ENCODE peak calls at places on chromosomes 13 and 19, in seven cellular contexts. R is lower leg skin; N is effector memory CD8-positive, alpha-beta T cell; H is AG09319; J is Karpas-422; K is activated naive CD4-positive, alpha-beta T cell treated with anti-CD3 and anti-CD28 coated beads, Interleukin-2, amount 50 U/mL, for 16 hours; D is stimulated activated CD4-positive, alpha-beta T cell treated with anti-CD3 and anti-CD28 coated beads, Interleukin-15, amount 100 ng/mL, for 1 hour. W is an unnamed sample.

GRCh38 chr19:53600217-53600616 is 31.6 kb upstream of the DPRX start:
- DNase-seq in R (no peak), N (no peak), H (no peak), J (no peak), K (no peak), D (no peak), W (no peak)

GRCh38 chr13:36395280-36395679 is 37.0 kb upstream of the CCNA1 start:
- DNase-seq in R (no peak), N (no peak), H (peak), J (peak), K (no peak), D (no peak), W (peak)

GRCh38 chr19:55487884-55488687 is at the start of gene SSC5D:
- DNase-seq in R (no peak), N (no peak), H (no peak), J (peak), K (no peak), D (no peak), W (no peak)

GRCh38 chr19:45508931-45509691 is 1.8 kb downstream of the VASP start:
- DNase-seq in R (peak), N (no peak), H (no peak), J (peak), K (no peak), D (no peak), W (peak)

GRCh38 chr13:32783067-32783466 is 196.8 kb downstream of the PDS5B start:
- DNase-seq in R (no peak), N (no peak), H (no peak), J (no peak), K (no peak), D (no peak), W (no peak)

GRCh38 chr19:2478756-2479555 is 3.0 kb downstream of the GADD45B start:
- DNase-seq in R (peak), N (peak), H (no peak), J (peak), K (peak), D (peak), W (peak)

GRCh38 chr19:1904385-1905070 is 671 bp upstream of the ADAT3 start:
- DNase-seq in R (no peak), N (no peak), H (no peak), J (peak), K (no peak), D (no peak), W (peak)

GRCh38 chr13:22505489-22505888 is 675.3 kb upstream of the SGCG start:
- DNase-seq in R (no peak), N (no peak), H (no peak), J (no peak), K (no peak), D (no peak), W (no peak)

GRCh38 chr13:54574791-54575190 is 1546.2 kb downstream of the OLFM4 start:
- DNase-seq in R (no peak), N (no peak), H (no peak), J (no peak), K (no peak), D (no peak), W (no peak)

GRCh38 chr19:49434907-49435577 is 6.3 kb downstream of the SLC17A7 start:
- DNase-seq in R (no peak), N (no peak), H (no peak), J (peak), K (no peak), D (no peak), W (peak)

GRCh38 chr13:30119476-30119875 is 187.9 kb downstream of the KATNAL1 start:
- DNase-seq in R (no peak), N (no peak), H (peak), J (no peak), K (no peak), D (no peak), W (no peak)

GRCh38 chr13:76884571-76885202 is 1.5 kb downstream of the KCTD12 start:
- DNase-seq in R (no peak), N (no peak), H (no peak), J (no peak), K (no peak), D (no peak), W (no peak)

W was measured in NAMALWA.